ENCODE peak calls at places on chromosome 4, in five cellular contexts. X is T-helper 17 cell; A is H7; B is stimulated activated CD8-positive, alpha-beta memory T cell treated with anti-CD3 and anti-CD28 coated beads, Interleukin-12 subunit alpha, Interleukin-12 subunit beta, amount 100 ng/mL, for 4 hours; R is progenitor cell of endocrine pancreas. N is an unnamed sample.
A peak's percentile ranks its signal among the peaks of the same experiment; 100 is the strongest.

GRCh38 chr4:156615066-156615514 is 356.5 kb downstream of the PDGFC start:
- DNase-seq in R (no peak), A (no peak), B (no peak), X (no peak), N (no peak)

GRCh38 chr4:103400405-103400804 is 202.3 kb upstream of the CENPE start:
- DNase-seq in X (no peak), B (no peak), A (no peak), R (no peak), N (no peak)

GRCh38 chr4:42995343-42995944 is 102.9 kb downstream of the GRXCR1 start:
- DNase-seq in R (no peak), B (no peak), X (no peak), A (peak; percentile 59), N (no peak)

GRCh38 chr4:78129383-78130108 is 72.4 kb downstream of the FRAS1 start:
- DNase-seq in B (no peak), X (no peak), A (no peak), R (no peak), N (no peak)

GRCh38 chr4:142092941-142093340 is 456.6 kb downstream of the IL15 start:
- DNase-seq in R (no peak), X (no peak), A (no peak), B (no peak), N (no peak)

GRCh38 chr4:88275516-88275915 is 8.8 kb downstream of the PPM1K start:
- DNase-seq in R (no peak), X (no peak), A (no peak), B (no peak), N (no peak)

GRCh38 chr4:159117968-159118367 is 15.1 kb downstream of the RAPGEF2 start:
- DNase-seq in R (no peak), X (no peak), A (no peak), B (no peak), N (no peak)

GRCh38 chr4:76764251-76764650 is 133.7 kb downstream of the SOWAHB start:
- DNase-seq in X (no peak), B (no peak), R (no peak), A (no peak), N (no peak)

GRCh38 chr4:77022581-77023133 is 53.1 kb downstream of the CCNI start:
- DNase-seq in X (no peak), R (no peak), A (peak; percentile 38), B (no peak), N (no peak)

GRCh38 chr4:108360857-108361820 is 192.4 kb upstream of the LEF1 start:
- DNase-seq in A (peak; percentile 26), R (no peak), B (no peak), X (no peak), N (no peak)

GRCh38 chr4:2416564-2417195 is 1.8 kb downstream of the ZFYVE28 start:
- DNase-seq in A (peak; percentile 86), B (no peak), R (no peak), X (no peak), N (no peak)

GRCh38 chr4:89258506-89258905 is 49.1 kb downstream of the GPRIN3 start:
- DNase-seq in B (no peak), A (no peak), X (no peak), R (no peak), N (no peak)

GRCh38 chr4:163679189-163679588 is 184.7 kb downstream of the TMA16 start:
- DNase-seq in X (no peak), A (peak; percentile 31), R (no peak), B (no peak), N (no peak)

GRCh38 chr4:53802500-53802899 is 211.2 kb upstream of the LNX1 start:
- DNase-seq in X (no peak), B (no peak), A (no peak), R (no peak), N (no peak)

GRCh38 chr4:182749768-182750167 is 167.4 kb downstream of the DCTD start:
- DNase-seq in R (no peak), B (no peak), A (no peak), X (no peak), N (no peak)

GRCh38 chr4:25654971-25655963 is at the start of gene SLC34A2:
- DNase-seq in A (peak; percentile 91), R (peak; percentile 54), B (no peak), X (no peak), N (no peak)

N was measured in dorsolateral prefrontal cortex.